ENCODE peak calls at places on chromosomes 2 and 18, in four cellular contexts. One of them, this sample, is unnamed.
A peak's percentile ranks its signal among the peaks of the same experiment; 100 is the strongest.

GRCh38 chr2:74835831-74836674 is 2.1 kb downstream of the HK2 start:
- DNase-seq in caudate nucleus: no peak
- DNase-seq in erythroblast: peak; percentile 44
- DNase-seq in retina: peak; percentile 65
- DNase-seq in this sample: peak; percentile 50

GRCh38 chr18:79953921-79954651 is 2.6 kb upstream of the SLC66A2 start:
- DNase-seq in caudate nucleus: no peak
- DNase-seq in erythroblast: peak; percentile 32
- DNase-seq in retina: no peak
- DNase-seq in this sample: no peak

GRCh38 chr2:234751275-234751938 is 200.4 kb upstream of the SH3BP4 start:
- DNase-seq in caudate nucleus: no peak
- DNase-seq in erythroblast: no peak
- DNase-seq in retina: no peak
- DNase-seq in this sample: no peak

GRCh38 chr2:129636692-129637091 is 342.8 kb upstream of the RAB6C start:
- DNase-seq in caudate nucleus: no peak
- DNase-seq in erythroblast: no peak
- DNase-seq in retina: no peak
- DNase-seq in this sample: no peak

GRCh38 chr2:146776589-146776988 is 1068.2 kb upstream of the ACVR2A start:
- DNase-seq in caudate nucleus: no peak
- DNase-seq in erythroblast: no peak
- DNase-seq in retina: no peak
- DNase-seq in this sample: no peak

GRCh38 chr18:77557030-77557429 is 307.4 kb downstream of the GALR1 start:
- DNase-seq in caudate nucleus: no peak
- DNase-seq in erythroblast: no peak
- DNase-seq in retina: peak; percentile 52
- DNase-seq in this sample: no peak

GRCh38 chr2:177429688-177430325 is 37.2 kb downstream of the AGPS start:
- DNase-seq in caudate nucleus: no peak
- DNase-seq in erythroblast: no peak
- DNase-seq in retina: no peak
- DNase-seq in this sample: peak; percentile 55

GRCh38 chr18:48947583-48947982 is 3.2 kb downstream of the SMAD7 start:
- DNase-seq in caudate nucleus: peak; percentile 51
- DNase-seq in erythroblast: no peak
- DNase-seq in retina: no peak
- DNase-seq in this sample: no peak

GRCh38 chr2:1817256-1818127 is 73.2 kb upstream of the PXDN start:
- DNase-seq in caudate nucleus: peak; percentile 77
- DNase-seq in erythroblast: peak; percentile 52
- DNase-seq in retina: peak; percentile 83
- DNase-seq in this sample: peak; percentile 59

GRCh38 chr2:119142822-119143221 is 15.7 kb downstream of the C1QL2 start:
- DNase-seq in caudate nucleus: peak; percentile 63
- DNase-seq in erythroblast: no peak
- DNase-seq in retina: no peak
- DNase-seq in this sample: no peak

GRCh38 chr2:189541591-189541990 is 39.0 kb downstream of the SLC40A1 start:
- DNase-seq in caudate nucleus: no peak
- DNase-seq in erythroblast: no peak
- DNase-seq in retina: no peak
- DNase-seq in this sample: no peak

GRCh38 chr2:222492683-222493082 is 68.3 kb downstream of the SGPP2 start:
- DNase-seq in caudate nucleus: no peak
- DNase-seq in erythroblast: no peak
- DNase-seq in retina: no peak
- DNase-seq in this sample: no peak

GRCh38 chr2:73933194-73933593 is 6.5 kb downstream of the DGUOK start:
- DNase-seq in caudate nucleus: peak; percentile 10
- DNase-seq in erythroblast: no peak
- DNase-seq in retina: no peak
- DNase-seq in this sample: no peak

GRCh38 chr2:228689049-228689448 is 507.6 kb upstream of the SPHKAP start:
- DNase-seq in caudate nucleus: no peak
- DNase-seq in erythroblast: no peak
- DNase-seq in retina: peak; percentile 76
- DNase-seq in this sample: no peak

GRCh38 chr2:163493330-163494319 is 242.2 kb downstream of the FIGN start:
- DNase-seq in caudate nucleus: no peak
- DNase-seq in erythroblast: no peak
- DNase-seq in retina: no peak
- DNase-seq in this sample: no peak

GRCh38 chr18:74945774-74946545 is 263.0 kb downstream of the PTGR3 start:
- DNase-seq in caudate nucleus: no peak
- DNase-seq in erythroblast: no peak
- DNase-seq in retina: no peak
- DNase-seq in this sample: no peak

GRCh38 chr18:44826418-44827259 is 146.0 kb downstream of the SETBP1 start:
- DNase-seq in caudate nucleus: peak; percentile 13
- DNase-seq in erythroblast: no peak
- DNase-seq in retina: peak; percentile 41
- DNase-seq in this sample: peak; percentile 33

GRCh38 chr18:75638597-75639467 is 211.3 kb upstream of the SMIM21 start:
- DNase-seq in caudate nucleus: peak; percentile 65
- DNase-seq in erythroblast: no peak
- DNase-seq in retina: peak; percentile 75
- DNase-seq in this sample: no peak

GRCh38 chr2:39682078-39682477 is 16.4 kb downstream of the TMEM178A start:
- DNase-seq in caudate nucleus: no peak
- DNase-seq in erythroblast: no peak
- DNase-seq in retina: no peak
- DNase-seq in this sample: no peak

GRCh38 chr2:125566422-125566821 is 1089.5 kb upstream of the GYPC start:
- DNase-seq in caudate nucleus: no peak
- DNase-seq in erythroblast: no peak
- DNase-seq in retina: no peak
- DNase-seq in this sample: no peak

GRCh38 chr18:9366126-9366714 is 31.6 kb downstream of the TWSG1 start:
- DNase-seq in caudate nucleus: peak; percentile 30
- DNase-seq in erythroblast: no peak
- DNase-seq in retina: peak; percentile 31
- DNase-seq in this sample: peak; percentile 38

GRCh38 chr2:46328316-46328715 is 31.1 kb downstream of the EPAS1 start:
- DNase-seq in caudate nucleus: no peak
- DNase-seq in erythroblast: no peak
- DNase-seq in retina: no peak
- DNase-seq in this sample: no peak

GRCh38 chr2:11753452-11753885 is 7.0 kb downstream of the LPIN1 start:
- DNase-seq in caudate nucleus: no peak
- DNase-seq in erythroblast: no peak
- DNase-seq in retina: no peak
- DNase-seq in this sample: no peak

GRCh38 chr18:34695300-34695699 is 14.8 kb upstream of the DTNA start:
- DNase-seq in caudate nucleus: no peak
- DNase-seq in erythroblast: no peak
- DNase-seq in retina: peak; percentile 27
- DNase-seq in this sample: no peak

GRCh38 chr2:12965540-12966269 is 249.0 kb downstream of the TRIB2 start:
- DNase-seq in caudate nucleus: no peak
- DNase-seq in erythroblast: peak; percentile 73
- DNase-seq in retina: no peak
- DNase-seq in this sample: no peak

GRCh38 chr2:24435391-24436316 is 55.4 kb upstream of the NCOA1 start:
- DNase-seq in caudate nucleus: peak; percentile 19
- DNase-seq in erythroblast: no peak
- DNase-seq in retina: peak; percentile 80
- DNase-seq in this sample: no peak

GRCh38 chr2:56333812-56334485 is 150.2 kb downstream of the CCDC85A start:
- DNase-seq in caudate nucleus: no peak
- DNase-seq in erythroblast: no peak
- DNase-seq in retina: no peak
- DNase-seq in this sample: no peak

GRCh38 chr2:168643979-168644378 is 158.5 kb upstream of the NOSTRIN start:
- DNase-seq in caudate nucleus: no peak
- DNase-seq in erythroblast: no peak
- DNase-seq in retina: no peak
- DNase-seq in this sample: no peak

GRCh38 chr2:118973542-118973951 is 31.6 kb downstream of the MARCO start:
- DNase-seq in caudate nucleus: no peak
- DNase-seq in erythroblast: no peak
- DNase-seq in retina: no peak
- DNase-seq in this sample: no peak

GRCh38 chr2:223084873-223085272 is 32.9 kb downstream of the KCNE4 start:
- DNase-seq in caudate nucleus: no peak
- DNase-seq in erythroblast: no peak
- DNase-seq in retina: no peak
- DNase-seq in this sample: no peak

GRCh38 chr2:240463274-240463865 is 27.9 kb downstream of the GPC1 start:
- DNase-seq in caudate nucleus: no peak
- DNase-seq in erythroblast: no peak
- DNase-seq in retina: no peak
- DNase-seq in this sample: no peak

GRCh38 chr2:220165401-220165800 is 538.0 kb downstream of the SLC4A3 start:
- DNase-seq in caudate nucleus: no peak
- DNase-seq in erythroblast: no peak
- DNase-seq in retina: no peak
- DNase-seq in this sample: no peak

This sample was measured in keratinocyte.